ENCODE peak calls at places on chromosomes 12 and 14, in nine cellular contexts. N is fibroblast of lung; B is astrocyte; K is mucosa of descending colon; Y is AG09309; V is mesendoderm; Z is MM.1S; F is thoracic aorta; T is CD8-positive, alpha-beta memory T cell. C is an unnamed sample.

GRCh38 chr12:27009926-27010325 is 4.3 kb downstream of the TM7SF3 start:
- DNase-seq in N (no peak), B (no peak), K (no peak), Y (no peak), V (no peak), Z (no peak), F (no peak), T (no peak), C (peak; percentile 21)

GRCh38 chr14:88168498-88169165 is 154.4 kb downstream of the KCNK10 start:
- DNase-seq in N (peak; percentile 6), B (no peak), K (no peak), Y (no peak), V (peak; percentile 78), Z (peak; percentile 38), F (no peak), T (peak; percentile 72), C (peak; percentile 67)

GRCh38 chr14:79057333-79057732 is 887.2 kb downstream of the NRXN3 start:
- DNase-seq in N (peak; percentile 42), B (peak; percentile 22), K (no peak), Y (no peak), V (no peak), Z (no peak), F (no peak), T (no peak), C (no peak)

GRCh38 chr12:101939856-101940265 is 62.5 kb downstream of the DRAM1 start:
- DNase-seq in N (peak; percentile 71), B (peak; percentile 61), K (no peak), Y (peak; percentile 58), V (peak; percentile 87), Z (peak; percentile 72), F (no peak), T (peak; percentile 65), C (peak; percentile 85)

GRCh38 chr12:113197518-113198077 is 12.1 kb downstream of the RITA1 start:
- DNase-seq in N (no peak), B (no peak), K (no peak), Y (no peak), V (no peak), Z (no peak), F (no peak), T (no peak), C (no peak)

GRCh38 chr12:117059156-117059555 is 40.1 kb downstream of the TESC start:
- DNase-seq in N (no peak), B (no peak), K (no peak), Y (no peak), V (no peak), Z (no peak), F (no peak), T (no peak), C (no peak)

GRCh38 chr14:22627506-22628263 is 16.5 kb downstream of the OR6J1 start:
- DNase-seq in N (no peak), B (no peak), K (no peak), Y (no peak), V (no peak), Z (no peak), F (no peak), T (no peak), C (no peak)

GRCh38 chr12:24483732-24484131 is 465.2 kb downstream of the BCAT1 start:
- DNase-seq in N (no peak), B (no peak), K (no peak), Y (no peak), V (no peak), Z (no peak), F (no peak), T (no peak), C (no peak)

GRCh38 chr12:66665416-66665815 is 13.5 kb downstream of the GRIP1 start:
- DNase-seq in N (peak; percentile 42), B (no peak), K (no peak), Y (no peak), V (no peak), Z (no peak), F (no peak), T (no peak), C (no peak)

GRCh38 chr14:89720741-89721315 is 233.7 kb downstream of the EFCAB11 start:
- DNase-seq in N (peak; percentile 5), B (no peak), K (peak; percentile 40), Y (no peak), V (no peak), Z (peak; percentile 65), F (no peak), T (peak; percentile 89), C (peak; percentile 77)

GRCh38 chr12:12716151-12716844 is 870 bp upstream of the CDKN1B start:
- DNase-seq in N (peak; percentile 37), B (peak; percentile 18), K (no peak), Y (no peak), V (peak; percentile 25), Z (peak; percentile 42), F (no peak), T (no peak), C (no peak)

GRCh38 chr14:81471062-81471461 is 62.6 kb downstream of the SEL1L start:
- DNase-seq in N (no peak), B (no peak), K (no peak), Y (no peak), V (no peak), Z (peak; percentile 80), F (no peak), T (no peak), C (peak; percentile 67)

GRCh38 chr12:90515199-90516175 is 439.5 kb downstream of the CCER1 start:
- DNase-seq in N (peak; percentile 8), B (peak; percentile 7), K (no peak), Y (peak; percentile 14), V (no peak), Z (peak; percentile 61), F (no peak), T (no peak), C (peak; percentile 41)

GRCh38 chr14:50489851-50490250 is 42.5 kb downstream of the MAP4K5 start:
- DNase-seq in N (peak; percentile 9), B (no peak), K (no peak), Y (no peak), V (no peak), Z (no peak), F (no peak), T (no peak), C (no peak)

GRCh38 chr12:26119391-26119981 is 5.4 kb downstream of the BHLHE41 start:
- DNase-seq in N (peak; percentile 73), B (peak; percentile 61), K (no peak), Y (no peak), V (peak; percentile 77), Z (peak; percentile 71), F (no peak), T (no peak), C (peak; percentile 61)

GRCh38 chr12:3988519-3989217 is 115.5 kb upstream of the PARP11 start:
- DNase-seq in N (no peak), B (no peak), K (no peak), Y (no peak), V (no peak), Z (peak; percentile 67), F (no peak), T (no peak), C (peak; percentile 37)
- H3K4me3 ChIP-seq in N (no peak overlapping the region), B (no peak overlapping the region), K (no peak overlapping the region), Y (no peak overlapping the region), V (no peak overlapping the region), Z (peak overlapping the region; percentile 45), F (no peak overlapping the region), T (peak overlapping the region; percentile 10), C (no peak overlapping the region)

DNA sequence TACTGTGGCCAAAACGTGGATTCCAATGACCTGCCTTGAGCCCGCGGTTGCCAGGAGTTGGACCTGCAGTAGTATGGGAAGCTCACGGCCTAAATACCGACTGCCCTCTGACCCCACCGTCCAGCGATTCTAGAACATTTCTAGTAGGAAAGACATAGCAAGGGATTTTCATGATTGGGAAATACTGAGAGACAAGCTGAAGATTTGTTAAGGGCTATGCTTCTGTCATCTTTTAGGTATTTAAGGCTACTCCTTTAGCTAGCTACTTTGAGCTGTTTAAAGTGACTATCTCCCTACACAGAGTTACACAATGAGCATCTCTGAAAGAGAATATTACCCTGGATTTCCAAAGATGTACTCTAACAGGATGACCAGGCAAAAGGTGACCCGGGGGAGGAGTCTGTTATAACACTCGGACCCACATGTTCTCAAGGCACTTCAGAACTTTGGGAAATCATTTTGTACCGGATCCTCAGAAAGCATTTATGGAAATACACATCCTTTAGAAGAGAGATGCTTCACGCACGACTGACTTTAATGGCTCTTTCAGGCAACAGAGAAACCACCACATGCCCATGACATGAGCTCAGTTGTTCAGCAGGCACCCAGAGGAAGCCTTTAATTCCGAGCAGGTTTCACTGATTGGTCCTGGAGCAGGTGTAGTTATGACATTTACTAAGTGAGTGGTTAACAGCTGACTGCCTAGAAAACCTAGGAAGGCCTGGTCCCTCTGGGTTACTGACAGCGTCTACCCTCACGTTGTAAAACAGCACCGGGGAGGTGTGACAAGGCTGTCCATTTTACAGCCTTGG is 4.2 kb downstream of the BAG5 start:
- DNase-seq in N (peak; percentile 75), B (peak; percentile 71), K (no peak), Y (peak; percentile 43), V (no peak), Z (no peak), F (no peak), T (no peak), C (no peak)
- H3K4me3 ChIP-seq in N (no peak overlapping the region), B (no peak overlapping the region), K (no peak overlapping the region), Y (no peak overlapping the region), V (no peak overlapping the region), Z (no peak overlapping the region), F (no peak overlapping the region), T (no peak overlapping the region), C (no peak overlapping the region)

DNA sequence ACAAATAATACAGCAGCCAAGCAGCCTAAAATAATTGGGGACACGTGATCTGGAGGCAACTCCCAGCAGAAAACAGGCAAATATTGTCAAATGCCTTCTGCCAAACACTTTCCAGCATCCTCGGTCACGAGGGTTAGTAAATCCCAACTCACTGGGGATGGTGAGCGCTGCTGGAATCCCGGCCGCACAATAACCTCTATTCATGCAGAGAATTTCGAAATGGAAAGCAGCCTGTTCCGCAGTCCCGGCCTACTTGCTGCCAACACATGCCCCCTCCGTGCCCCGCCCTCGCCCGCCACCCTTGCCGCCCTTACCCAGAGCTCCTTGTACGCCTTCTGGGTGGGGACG is 62.2 kb downstream of the RFX4 start:
- DNase-seq in N (peak; percentile 40), B (peak; percentile 18), K (peak; percentile 64), Y (no peak), V (no peak), Z (no peak), F (no peak), T (no peak), C (no peak)
- H3K4me3 ChIP-seq in N (no peak overlapping the region), B (no peak overlapping the region), K (no peak overlapping the region), Y (no peak overlapping the region), V (no peak overlapping the region), Z (no peak overlapping the region), F (no peak overlapping the region), T (no peak overlapping the region), C (no peak overlapping the region)

GRCh38 chr12:49702009-49702408 is 5.2 kb downstream of the FMNL3 start:
- DNase-seq in N (no peak), B (no peak), K (no peak), Y (no peak), V (no peak), Z (no peak), F (no peak), T (no peak), C (peak; percentile 45)

GRCh38 chr12:49702676-49703228 is 4.5 kb downstream of the FMNL3 start:
- DNase-seq in N (peak; percentile 29), B (peak; percentile 25), K (no peak), Y (no peak), V (no peak), Z (no peak), F (no peak), T (no peak), C (peak; percentile 46)

GRCh38 chr12:49698619-49699545 is 8.3 kb downstream of the FMNL3 start:
- DNase-seq in N (peak; percentile 79), B (peak; percentile 71), K (no peak), Y (no peak), V (peak; percentile 86), Z (peak; percentile 61), F (no peak), T (peak; percentile 50), C (peak; percentile 93)

GRCh38 chr12:49693931-49694439 is 13.2 kb downstream of the FMNL3 start:
- DNase-seq in N (peak; percentile 41), B (no peak), K (no peak), Y (no peak), V (no peak), Z (no peak), F (no peak), T (no peak), C (no peak)

GRCh38 chr12:49697808-49698207 is 9.4 kb downstream of the FMNL3 start:
- DNase-seq in N (no peak), B (no peak), K (no peak), Y (no peak), V (no peak), Z (no peak), F (no peak), T (no peak), C (no peak)
- H3K4me3 ChIP-seq in N (no peak overlapping the region), B (no peak overlapping the region), K (no peak overlapping the region), Y (no peak overlapping the region), V (no peak overlapping the region), Z (no peak overlapping the region), F (no peak overlapping the region), T (no peak overlapping the region), C (peak overlapping the region; percentile 13)